ENCODE peak calls at places on chromosomes 12 and 14, in four cellular contexts. V is nucleus accumbens, F is ovary, X is DND-41. A is an unnamed sample.

GRCh38 chr12:66900616-66901015 is 221.7 kb upstream of the GRIP1 start:
- DNase-seq in F (no peak), X (no peak), V (no peak), A (no peak)

GRCh38 chr14:53924754-53925153 is 31.9 kb downstream of the BMP4 start:
- DNase-seq in V (no peak), X (no peak), F (no peak), A (peak)

GRCh38 chr14:94557327-94557726 is 3.9 kb upstream of the SERPINA4 start:
- DNase-seq in X (no peak), F (no peak), V (no peak), A (no peak)

GRCh38 chr14:103698380-103699260 is 16.6 kb downstream of the XRCC3 start:
- DNase-seq in X (no peak), F (no peak), V (no peak), A (peak)

GRCh38 chr14:99564903-99565259 is 39.1 kb downstream of the CCDC85C start:
- DNase-seq in X (no peak), F (no peak), V (no peak), A (no peak)

GRCh38 chr14:104694991-104695659 is 5.7 kb downstream of the INF2 start:
- DNase-seq in X (peak), F (no peak), V (no peak), A (no peak)

GRCh38 chr12:72511906-72512305 is 239.7 kb downstream of the TRHDE start:
- DNase-seq in F (no peak), V (no peak), X (no peak), A (no peak)

GRCh38 chr14:105944632-105945610 is 418.5 kb downstream of the TMEM121 start:
- DNase-seq in V (no peak), X (peak), F (peak), A (peak)

GRCh38 chr12:123011701-123012100 is 31.2 kb downstream of the ARL6IP4 start:
- DNase-seq in X (no peak), F (no peak), V (no peak), A (no peak)

GRCh38 chr14:72844528-72844927 is 49.4 kb downstream of the DPF3 start:
- DNase-seq in X (no peak), V (no peak), F (no peak), A (no peak)

GRCh38 chr14:64885555-64885954 is 5.8 kb upstream of the SPTB start:
- DNase-seq in F (no peak), X (no peak), V (no peak), A (no peak)

GRCh38 chr14:79842270-79842669 is 369.0 kb downstream of the DIO2 start:
- DNase-seq in X (no peak), V (no peak), F (peak), A (no peak)

GRCh38 chr14:56874375-56874774 is 64.1 kb upstream of the OTX2 start:
- DNase-seq in X (no peak), V (no peak), F (no peak), A (peak)

GRCh38 chr14:92586001-92586947 is 72.7 kb downstream of the RIN3 start:
- DNase-seq in X (peak), V (no peak), F (peak), A (no peak)

GRCh38 chr14:59283380-59283779 is 94.9 kb downstream of the DAAM1 start:
- DNase-seq in X (no peak), V (no peak), F (no peak), A (no peak)

GRCh38 chr12:49296836-49297694 is 2.1 kb downstream of the PRPH start:
- DNase-seq in X (no peak), F (no peak), V (no peak), A (peak)

GRCh38 chr14:76131071-76131985 is 20.4 kb upstream of the GPATCH2L start:
- DNase-seq in V (no peak), F (no peak), X (no peak), A (no peak)

GRCh38 chr12:108955225-108955835 is 65.5 kb downstream of the SVOP start:
- DNase-seq in V (no peak), F (no peak), X (no peak), A (peak)

GRCh38 chr12:27226319-27226984 is 17.6 kb upstream of the STK38L start:
- DNase-seq in F (no peak), X (no peak), V (peak), A (no peak)

GRCh38 chr14:88476375-88476774 is 78.4 kb downstream of the PTPN21 start:
- DNase-seq in V (no peak), F (no peak), X (no peak), A (no peak)

GRCh38 chr14:92352158-92352985 is 29.4 kb downstream of the SLC24A4 start:
- DNase-seq in X (peak), V (no peak), F (no peak), A (no peak)

GRCh38 chr12:91556909-91557308 is 374.3 kb upstream of the DCN start:
- DNase-seq in F (no peak), V (no peak), X (no peak), A (no peak)

GRCh38 chr12:84910549-84911241 is 1.9 kb downstream of the SLC6A15 start:
- DNase-seq in X (no peak), V (no peak), F (no peak), A (peak)

GRCh38 chr14:88327497-88327896 is 4.4 kb upstream of the KCNK10 start:
- DNase-seq in V (no peak), F (no peak), X (no peak), A (peak)

GRCh38 chr14:88967299-88967698 is 142.8 kb downstream of the TTC8 start:
- DNase-seq in X (no peak), F (no peak), V (no peak), A (no peak)

GRCh38 chr14:24171422-24172260 is at the start of gene REC8:
- DNase-seq in F (peak), V (peak), X (no peak), A (peak)

GRCh38 chr12:10849425-10849878 is at the start of gene PRR4:
- DNase-seq in F (no peak), V (no peak), X (peak), A (no peak)

GRCh38 chr12:18139254-18139653 is 49.3 kb upstream of the RERGL start:
- DNase-seq in X (no peak), V (no peak), F (no peak), A (no peak)

GRCh38 chr14:94597788-94598187 is 14.4 kb upstream of the SERPINA3 start:
- DNase-seq in X (no peak), V (no peak), F (no peak), A (no peak)

GRCh38 chr12:84757978-84758377 is 154.6 kb downstream of the SLC6A15 start:
- DNase-seq in V (no peak), F (no peak), X (no peak), A (no peak)

GRCh38 chr12:126974779-126975178 is 1292.2 kb upstream of the TMEM132C start:
- DNase-seq in X (peak), V (no peak), F (no peak), A (no peak)

GRCh38 chr12:52628111-52628507 is 9.8 kb upstream of the KRT73 start:
- DNase-seq in X (no peak), F (no peak), V (no peak), A (no peak)

GRCh38 chr12:45853550-45853949 is 124.0 kb downstream of the ARID2 start:
- DNase-seq in V (no peak), F (no peak), X (no peak), A (no peak)

A was measured in NCI-H526.